ENCODE peak calls at places on chromosomes 7 and 10, in seven cellular contexts. E is dorsolateral prefrontal cortex; A is osteocyte; Y is CD4-positive, alpha-beta T cell; U is neural crest cell; L is Calu3; H is fibroblast of the aortic adventitia. W is an unnamed sample.
A peak's percentile ranks its signal among the peaks of the same experiment; 100 is the strongest.

GRCh38 chr10:126221874-126222273 is 166.4 kb downstream of the ADAM12 start:
- DNase-seq in L (no peak), H (no peak), U (no peak), E (no peak), A (no peak), Y (no peak), W (no peak)

GRCh38 chr7:43199333-43199732 is 86.9 kb downstream of the HECW1 start:
- DNase-seq in Y (no peak), E (no peak), A (no peak), L (no peak), U (no peak), H (no peak), W (no peak)

GRCh38 chr7:15317215-15317614 is 244.6 kb downstream of the AGMO start:
- DNase-seq in H (no peak), U (no peak), A (no peak), Y (no peak), E (no peak), L (no peak), W (no peak)

GRCh38 chr7:47535704-47536628 is 45.9 kb downstream of the TNS3 start:
- DNase-seq in E (no peak), A (no peak), H (no peak), U (no peak), Y (no peak), L (no peak), W (no peak)

GRCh38 chr10:28840954-28841353 is 163.6 kb downstream of the BAMBI start:
- DNase-seq in L (no peak), A (peak; percentile 3), Y (no peak), E (no peak), H (no peak), U (no peak), W (no peak)

GRCh38 chr10:118045842-118046490 is 775 bp downstream of the RAB11FIP2 start:
- DNase-seq in H (peak; percentile 45), L (peak; percentile 21), E (peak; percentile 40), U (no peak), Y (no peak), A (peak; percentile 84), W (no peak)

GRCh38 chr7:97004931-97005763 is at the start of gene DLX6:
- DNase-seq in H (peak; percentile 26), Y (no peak), L (peak; percentile 73), E (peak; percentile 69), U (no peak), A (no peak), W (no peak)

GRCh38 chr7:156473476-156474240 is 166.9 kb upstream of the RNF32 start:
- DNase-seq in A (peak; percentile 66), Y (no peak), E (peak; percentile 26), L (peak; percentile 54), U (peak; percentile 26), H (peak; percentile 3), W (peak; percentile 46)

GRCh38 chr10:4691776-4692175 is 134.2 kb upstream of the AKR1E2 start:
- DNase-seq in U (no peak), Y (no peak), H (peak; percentile 62), A (no peak), L (no peak), E (no peak), W (no peak)

GRCh38 chr10:17386616-17387075 is 67.7 kb downstream of the ST8SIA6 start:
- DNase-seq in L (no peak), Y (no peak), E (no peak), U (no peak), A (no peak), H (peak; percentile 89), W (no peak)

GRCh38 chr7:158827411-158828342 is 1.6 kb downstream of the ESYT2 start:
- DNase-seq in A (no peak), Y (no peak), H (peak; percentile 55), E (no peak), U (no peak), L (no peak), W (no peak)

GRCh38 chr7:46812047-46812672 is 769.8 kb downstream of the TNS3 start:
- DNase-seq in L (no peak), E (no peak), U (no peak), H (peak; percentile 67), A (no peak), Y (no peak), W (no peak)

GRCh38 chr7:71334541-71334940 is 202.6 kb downstream of the GALNT17 start:
- DNase-seq in L (no peak), Y (no peak), E (no peak), H (no peak), U (no peak), A (no peak), W (no peak)

GRCh38 chr7:157302314-157302711 is 34.5 kb upstream of the DNAJB6 start:
- DNase-seq in H (no peak), Y (peak; percentile 80), E (peak; percentile 46), A (no peak), L (peak; percentile 30), U (no peak), W (no peak)

GRCh38 chr7:77519672-77520071 is 17.4 kb upstream of the PTPN12 start:
- DNase-seq in E (no peak), L (no peak), Y (no peak), A (no peak), H (no peak), U (no peak), W (no peak)

GRCh38 chr7:105924950-105925349 is 38.1 kb upstream of the CDHR3 start:
- DNase-seq in A (no peak), L (no peak), U (no peak), Y (no peak), H (no peak), E (no peak), W (no peak)

GRCh38 chr10:34526186-34526585 is 288.9 kb downstream of the PARD3 start:
- DNase-seq in A (no peak), Y (no peak), L (no peak), E (no peak), H (peak; percentile 83), U (no peak), W (no peak)

GRCh38 chr10:101031128-101031795 is at the start of the genes PDZD7 and SFXN3:
- DNase-seq in U (peak; percentile 84), Y (peak; percentile 97), E (peak; percentile 99), H (peak; percentile 95), L (peak; percentile 95), A (peak; percentile 97), W (peak; percentile 92)

GRCh38 chr10:34609287-34609940 is 205.7 kb downstream of the PARD3 start:
- DNase-seq in E (no peak), Y (no peak), U (no peak), H (no peak), A (no peak), L (no peak), W (no peak)

GRCh38 chr7:44232900-44233715 is 32.3 kb downstream of the YKT6 start:
- DNase-seq in Y (no peak), L (no peak), E (no peak), A (no peak), H (no peak), U (no peak), W (no peak)

GRCh38 chr7:129531721-129532120 is 29.4 kb downstream of the SMKR1 start:
- DNase-seq in A (no peak), U (no peak), H (no peak), L (no peak), E (no peak), Y (no peak), W (no peak)

GRCh38 chr7:150398108-150398964 is 19.2 kb downstream of the ZNF775 start:
- DNase-seq in L (no peak), Y (no peak), U (no peak), E (no peak), A (no peak), H (no peak), W (no peak)

GRCh38 chr10:75408911-75409885 is 7.6 kb upstream of the ZNF503 start:
- DNase-seq in A (no peak), L (peak; percentile 89), H (peak; percentile 46), E (no peak), U (peak; percentile 46), Y (no peak), W (peak; percentile 70)

GRCh38 chr7:105270117-105270516 is 118.6 kb downstream of the SRPK2 start:
- DNase-seq in L (no peak), E (no peak), U (no peak), A (no peak), Y (no peak), H (no peak), W (no peak)

GRCh38 chr7:156638443-156639077 is 2.0 kb upstream of the RNF32 start:
- DNase-seq in H (no peak), U (no peak), Y (no peak), A (no peak), L (no peak), E (no peak), W (no peak)

GRCh38 chr7:151194188-151194587 is 7.1 kb upstream of the ASB10 start:
- DNase-seq in L (no peak), H (no peak), A (no peak), U (no peak), Y (no peak), E (no peak), W (no peak)

DNA sequence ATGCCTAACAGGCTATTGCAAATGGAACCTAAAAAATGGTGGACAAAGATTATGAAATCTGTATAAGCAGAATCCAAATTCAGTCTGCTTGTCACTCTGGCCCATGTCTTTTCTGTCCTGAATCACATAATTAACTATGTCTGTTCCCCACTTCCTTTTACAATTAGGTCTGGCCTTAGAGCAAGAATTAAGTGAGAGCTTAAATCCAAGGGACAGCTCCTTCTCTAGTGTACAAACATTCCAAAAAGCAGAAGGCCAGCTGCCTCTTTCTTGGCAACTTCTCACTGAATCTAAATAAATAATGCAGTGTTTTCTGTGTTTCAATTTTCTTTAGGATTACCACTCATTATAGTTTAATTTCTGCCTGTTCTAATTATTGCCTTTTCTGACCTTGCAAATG is 39.3 kb upstream of the NEBL start:
- DNase-seq in H (no peak), A (no peak), L (no peak), E (no peak), U (no peak), Y (no peak), W (no peak)
- TF ChIP-seq CTCF in H (no peak), A (no peak), L (no peak), E (no peak), U (no peak), Y (no peak), W (no peak)

GRCh38 chr7:142153400-142153799 is 41.9 kb downstream of the MGAM2 start:
- DNase-seq in A (no peak), E (no peak), L (peak; percentile 10), U (no peak), Y (no peak), H (no peak), W (peak; percentile 26)
- TF ChIP-seq CTCF in A (peak; percentile 35), E (no peak), L (no peak), U (peak; percentile 55), Y (no peak), H (peak; percentile 15), W (peak; percentile 35)

GRCh38 chr7:73369622-73370021 is 41.7 kb downstream of the FKBP6 start:
- DNase-seq in E (no peak), H (no peak), U (no peak), A (no peak), L (no peak), Y (no peak), W (no peak)
- TF ChIP-seq CTCF in E (no peak), H (no peak), U (no peak), A (no peak), L (no peak), Y (no peak), W (no peak)

DNA sequence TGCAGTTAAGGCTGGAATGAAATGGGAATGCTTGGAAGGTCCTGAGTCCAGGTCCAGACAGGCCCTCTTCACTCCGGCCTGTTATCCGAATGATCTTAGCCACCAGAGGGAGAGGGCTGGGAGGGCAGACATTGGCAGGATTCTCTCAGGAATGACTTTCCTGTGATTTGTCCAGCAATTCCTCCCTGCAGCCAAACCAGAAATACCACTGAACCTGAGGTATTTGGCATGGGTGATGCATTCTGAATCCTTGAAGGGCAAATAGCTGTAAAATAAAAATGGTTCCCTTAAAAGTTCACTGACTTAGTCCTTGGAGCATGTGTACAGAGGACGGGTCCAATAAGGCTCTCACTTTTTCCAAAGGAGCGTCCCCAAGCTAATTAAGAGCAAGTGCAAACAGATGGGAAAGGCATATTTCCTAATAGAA is 77.5 kb upstream of the HABP2 start:
- DNase-seq in H (peak; percentile 77), U (no peak), L (no peak), E (no peak), A (peak; percentile 8), Y (no peak), W (no peak)
- TF ChIP-seq CTCF in H (peak; percentile 37), U (no peak), L (no peak), E (no peak), A (no peak), Y (no peak), W (no peak)

W was measured in endothelial cell.